ENCODE peak calls at places on chromosomes 3 and 15, in six cellular contexts. V is effector memory CD4-positive, alpha-beta T cell; A is germinal center; D is prostate gland; C is iPS-NIHi11; S is foreskin fibroblast. F is an unnamed sample.

GRCh38 chr15:92922405-92923002 is 22.4 kb downstream of the CHD2 start:
- DNase-seq in V (no peak), A (no peak), D (no peak), C (no peak), S (no peak), F (no peak)

GRCh38 chr15:76339302-76340197 is 3.0 kb downstream of the ISL2 start:
- DNase-seq in V (no peak), A (peak; percentile 31), D (no peak), C (no peak), S (peak; percentile 73), F (no peak)

GRCh38 chr15:30872341-30872748 is 31.4 kb upstream of the FAN1 start:
- DNase-seq in V (no peak), A (no peak), D (no peak), C (no peak), S (peak; percentile 52), F (no peak)

GRCh38 chr3:124859025-124859424 is 28.1 kb downstream of the ITGB5 start:
- DNase-seq in V (no peak), A (no peak), D (no peak), C (no peak), S (peak; percentile 76), F (no peak)

GRCh38 chr3:32910954-32911353 is 40.5 kb upstream of the CCR4 start:
- DNase-seq in V (no peak), A (no peak), D (no peak), C (no peak), S (peak; percentile 86), F (no peak)

GRCh38 chr3:29381595-29381994 is 100.7 kb downstream of the RBMS3 start:
- DNase-seq in V (no peak), A (no peak), D (no peak), C (no peak), S (peak; percentile 32), F (no peak)

GRCh38 chr3:178485756-178486155 is 50.5 kb upstream of the KCNMB2 start:
- DNase-seq in V (no peak), A (no peak), D (no peak), C (no peak), S (peak; percentile 90), F (no peak)

GRCh38 chr15:58458076-58458475 is 26.3 kb downstream of the LIPC start:
- DNase-seq in V (no peak), A (no peak), D (no peak), C (no peak), S (peak; percentile 41), F (no peak)

GRCh38 chr3:11413071-11413470 is 140.9 kb downstream of the ATG7 start:
- DNase-seq in V (no peak), A (no peak), D (no peak), C (no peak), S (peak; percentile 35), F (no peak)

F was measured in D341Med.